ENCODE peak calls at places on chromosomes 7 and 10, in four cellular contexts. L, T, A and J are unnamed samples.

GRCh38 chr7:92751902-92752901 is 84.2 kb downstream of the CDK6 start:
- DNase-seq in L (no peak), T (no peak), A (no peak), J (no peak)

GRCh38 chr10:30788307-30788706 is 158.8 kb upstream of the LYZL2 start:
- DNase-seq in L (no peak), T (no peak), A (no peak), J (no peak)

GRCh38 chr7:80259-81236 is 111.8 kb upstream of the FAM20C start:
- DNase-seq in L (no peak), T (no peak), A (no peak), J (no peak)

GRCh38 chr7:150375662-150376521 is 3.2 kb upstream of the ZNF775 start:
- DNase-seq in L (no peak), T (no peak), A (no peak), J (no peak)

GRCh38 chr10:86285136-86285790 is 81.3 kb downstream of the GRID1 start:
- DNase-seq in L (no peak), T (no peak), A (no peak), J (no peak)

GRCh38 chr7:90952649-90952991 is 311.6 kb upstream of the FZD1 start:
- DNase-seq in L (no peak), T (no peak), A (no peak), J (no peak)

GRCh38 chr7:136897676-136898075 is 29.2 kb downstream of the CHRM2 start:
- DNase-seq in L (no peak), T (no peak), A (no peak), J (no peak)

GRCh38 chr10:66627156-66627555 is 298.7 kb upstream of the LRRTM3 start:
- DNase-seq in L (peak), T (no peak), A (no peak), J (peak)

GRCh38 chr7:12002428-12002827 is 170.4 kb upstream of the THSD7A start:
- DNase-seq in L (no peak), T (no peak), A (no peak), J (no peak)

GRCh38 chr10:109166935-109167334 is 756.4 kb downstream of the XPNPEP1 start:
- DNase-seq in L (no peak), T (no peak), A (no peak), J (no peak)

GRCh38 chr7:113083834-113084498 is 2.7 kb downstream of the GPR85 start:
- DNase-seq in L (no peak), T (no peak), A (no peak), J (no peak)

GRCh38 chr7:111012799-111013675 is 77.9 kb upstream of the LRRN3 start:
- DNase-seq in L (peak), T (no peak), A (peak), J (peak)

GRCh38 chr10:71289421-71290130 is 29.5 kb upstream of the SLC29A3 start:
- DNase-seq in L (no peak), T (no peak), A (no peak), J (no peak)

GRCh38 chr10:13769926-13770325 is 183.2 kb downstream of the PRPF18 start:
- DNase-seq in L (no peak), T (no peak), A (no peak), J (no peak)

GRCh38 chr7:129644634-129645230 is 33.2 kb downstream of the NRF1 start:
- DNase-seq in L (peak), T (peak), A (no peak), J (no peak)

GRCh38 chr7:84524714-84525694 is 330.4 kb upstream of the SEMA3A start:
- DNase-seq in L (no peak), T (no peak), A (no peak), J (no peak)

GRCh38 chr10:21776883-21777282 is 226.6 kb downstream of the DNAJC1 start:
- DNase-seq in L (no peak), T (no peak), A (no peak), J (no peak)

GRCh38 chr7:947391-948210 is 6.9 kb downstream of the ADAP1 start:
- DNase-seq in L (no peak), T (no peak), A (no peak), J (no peak)

GRCh38 chr10:100996678-100997363 is 2.8 kb upstream of the LZTS2 start:
- DNase-seq in L (peak), T (peak), A (no peak), J (no peak)

GRCh38 chr7:147833549-147833948 is 757.0 kb upstream of the C7orf33 start:
- DNase-seq in L (no peak), T (no peak), A (no peak), J (no peak)

GRCh38 chr10:24811906-24812305 is 88.2 kb upstream of the ARHGAP21 start:
- DNase-seq in L (no peak), T (no peak), A (no peak), J (no peak)

GRCh38 chr10:47094636-47095035 is 183.4 kb downstream of the PTPN20 start:
- DNase-seq in L (no peak), T (no peak), A (no peak), J (no peak)

GRCh38 chr10:67921065-67921464 is 36.6 kb downstream of the SIRT1 start:
- DNase-seq in L (no peak), T (no peak), A (no peak), J (no peak)

GRCh38 chr10:22714524-22715289 is at the start of gene PIP4K2A:
- DNase-seq in L (peak), T (peak), A (no peak), J (peak)

DNA sequence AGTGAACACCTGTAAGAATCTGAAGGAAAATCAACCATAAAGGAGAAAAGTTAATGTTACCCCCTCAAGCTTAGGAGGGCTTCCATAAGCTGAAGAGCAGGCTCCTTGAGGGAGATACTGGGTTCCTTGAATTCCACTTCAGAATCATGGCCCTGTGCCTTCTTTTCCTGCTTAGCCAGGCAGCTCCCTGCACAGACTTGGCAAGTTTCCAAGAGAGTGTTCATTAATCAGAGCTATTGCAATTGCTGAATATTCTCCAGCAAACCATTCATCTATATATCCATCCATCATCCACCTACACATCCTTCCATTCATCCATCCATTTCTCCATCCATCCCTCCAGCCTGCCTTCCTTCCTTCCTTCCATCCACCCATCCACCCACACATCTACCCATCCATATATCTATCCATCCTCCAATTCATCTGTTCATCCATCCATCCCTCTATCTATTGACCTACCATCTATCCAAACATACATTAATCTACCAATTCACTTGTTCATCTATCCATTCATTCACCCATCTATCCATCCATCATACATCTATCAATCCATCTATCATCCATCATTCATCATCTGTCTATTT is 574.4 kb downstream of the PTPRN2 start:
- DNase-seq in L (no peak), T (no peak), A (no peak), J (no peak)
- TF ChIP-seq SPI1 in L (no peak), T (no peak), A (no peak), J (no peak)

GRCh38 chr10:28284126-28284525 is 18.7 kb downstream of the MPP7 start:
- DNase-seq in L (no peak), T (no peak), A (no peak), J (no peak)
- TF ChIP-seq SPI1 in L (no peak), T (no peak), A (no peak), J (no peak)

DNA sequence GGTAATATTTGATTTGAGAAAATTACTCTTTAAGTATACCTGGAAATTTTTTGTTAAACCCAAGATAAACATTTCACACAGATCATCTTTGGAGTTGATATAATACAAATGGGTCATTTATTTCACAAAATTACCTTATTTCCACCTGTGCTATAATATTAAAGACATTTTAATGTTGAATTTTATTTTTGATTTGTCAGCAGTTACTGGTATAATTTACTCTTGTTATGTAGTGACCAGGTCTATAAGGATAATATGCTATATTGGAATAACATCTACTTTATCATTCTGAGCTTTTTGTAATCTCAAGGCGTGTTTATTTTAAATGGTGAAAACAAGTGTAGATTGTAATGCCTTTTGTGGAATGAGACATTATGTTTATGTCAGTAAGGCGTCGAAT is 26.6 kb downstream of the PRKAR2B start:
- DNase-seq in L (no peak), T (no peak), A (no peak), J (no peak)
- TF ChIP-seq SPI1 in L (no peak), T (no peak), A (no peak), J (no peak)

GRCh38 chr10:78388331-78389050 is 354.8 kb downstream of the RPS24 start:
- DNase-seq in L (no peak), T (no peak), A (no peak), J (no peak)

GRCh38 chr10:78386495-78386894 is 352.8 kb downstream of the RPS24 start:
- DNase-seq in L (no peak), T (no peak), A (no peak), J (no peak)

GRCh38 chr10:78390817-78391216 is 357.2 kb downstream of the RPS24 start:
- DNase-seq in L (no peak), T (no peak), A (no peak), J (no peak)

GRCh38 chr10:78390051-78390450 is 356.4 kb downstream of the RPS24 start:
- DNase-seq in L (no peak), T (no peak), A (no peak), J (no peak)

DNA sequence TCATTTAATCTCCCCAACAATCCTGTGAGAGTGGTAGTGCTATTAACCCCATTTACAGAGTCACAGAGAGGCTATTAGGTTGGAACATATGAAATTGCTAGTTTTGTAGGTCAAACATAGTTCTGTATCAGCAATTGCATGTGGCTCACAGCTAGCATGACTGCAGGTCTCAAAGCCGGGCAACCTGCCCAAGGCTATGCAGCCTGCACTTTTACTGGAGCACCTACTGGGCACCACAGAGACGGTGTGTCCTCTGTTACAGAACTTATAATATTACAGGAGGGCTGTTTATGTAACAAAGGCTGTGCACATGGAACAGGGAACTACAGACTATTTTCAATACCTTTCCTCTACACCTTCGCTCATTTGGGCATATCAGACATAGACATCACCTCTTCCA is 355.8 kb downstream of the RPS24 start:
- DNase-seq in L (no peak), T (no peak), A (no peak), J (no peak)
- TF ChIP-seq SPI1 in L (no peak), T (no peak), A (no peak), J (no peak)

GRCh38 chr10:77909755-77910375 is 16.7 kb downstream of the DLG5 start:
- DNase-seq in L (no peak), T (peak), A (no peak), J (no peak)
- TF ChIP-seq SPI1 in L (no peak), T (no peak), A (no peak), J (no peak)

DNA sequence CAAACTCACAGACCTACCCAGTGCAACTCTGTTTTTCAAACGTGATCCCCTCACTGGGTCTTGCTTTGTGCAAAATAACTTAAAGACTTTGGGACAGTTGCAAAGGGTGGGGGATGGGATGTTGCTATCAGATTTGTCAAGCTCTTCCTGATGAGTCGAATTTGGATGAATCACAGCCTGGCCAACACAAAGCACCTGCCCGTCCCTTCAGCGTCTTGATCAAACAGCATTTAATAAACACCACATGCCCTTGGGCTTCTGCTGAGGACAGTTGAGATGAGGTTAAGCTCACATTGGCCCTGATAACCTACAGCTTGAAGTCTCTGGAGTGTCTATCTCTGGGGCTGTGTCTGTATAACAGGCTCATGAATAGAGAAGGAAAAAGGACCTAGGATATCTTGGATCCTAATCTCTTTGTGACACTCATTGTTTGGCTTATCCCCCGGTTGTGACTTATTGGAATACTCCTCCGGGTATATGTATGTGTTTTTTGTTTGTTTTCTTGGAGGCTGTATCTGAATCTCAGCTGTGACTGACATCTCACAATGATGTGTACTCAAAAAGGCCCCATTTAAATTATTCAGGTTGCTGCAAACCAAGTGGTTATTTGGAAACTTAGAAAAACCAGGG is 132.6 kb upstream of the NAMPT start:
- DNase-seq in L (no peak), T (no peak), A (no peak), J (no peak)
- TF ChIP-seq SPI1 in L (no peak), T (no peak), A (no peak), J (no peak)

DNA sequence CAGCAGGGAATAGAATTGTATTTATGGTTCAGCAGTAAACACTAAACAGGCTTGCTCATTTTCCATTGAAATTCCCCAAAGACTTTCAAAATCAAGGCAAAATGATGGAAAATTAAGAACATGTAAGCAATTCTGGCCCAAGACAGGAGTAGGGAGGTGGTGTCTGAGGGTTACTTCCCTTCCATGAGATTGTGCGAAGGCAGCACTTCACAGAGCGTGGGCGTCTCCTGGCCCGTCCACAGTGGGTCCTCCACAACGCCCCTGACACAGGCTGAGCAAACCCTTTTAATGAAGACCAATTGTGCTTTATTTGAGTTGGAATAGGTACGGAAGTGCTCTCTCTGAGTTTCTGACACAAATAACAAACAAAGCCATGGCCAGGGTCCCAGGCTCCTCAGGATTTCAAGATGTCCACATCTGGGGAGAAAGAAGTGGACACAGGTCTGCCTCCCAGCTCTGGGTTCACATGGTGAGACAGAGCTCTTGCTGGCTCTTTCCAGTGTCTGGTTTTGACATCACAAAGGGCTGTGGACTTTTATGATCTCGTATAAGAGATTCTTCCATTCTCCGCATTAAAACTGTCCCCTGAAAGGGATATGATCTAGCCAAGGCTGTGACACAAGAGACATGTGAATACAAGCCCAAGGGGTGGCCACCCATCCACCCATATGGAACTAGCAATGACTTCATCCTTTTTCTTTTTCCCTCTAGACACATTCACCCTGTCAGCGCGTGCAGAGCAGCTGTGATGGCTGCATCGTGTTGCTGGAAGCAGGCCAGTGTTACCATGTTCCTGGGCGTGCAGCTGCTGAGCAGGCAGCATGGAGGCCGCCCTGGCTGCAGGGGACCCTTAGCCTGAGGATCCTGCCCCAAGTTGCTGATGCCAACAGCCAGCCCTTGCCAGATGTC is 145.7 kb downstream of the ADAM12 start:
- DNase-seq in L (no peak), T (no peak), A (no peak), J (no peak)
- TF ChIP-seq SPI1 in L (no peak), T (no peak), A (no peak), J (no peak)

GRCh38 chr10:7697304-7697822 is 5.8 kb upstream of the ITIH2 start:
- DNase-seq in L (no peak), T (no peak), A (no peak), J (no peak)
- TF ChIP-seq SPI1 in L (no peak), T (no peak), A (no peak), J (no peak)